ENCODE peak calls at places on chromosomes 3 and 15, in ten cellular contexts. One of them, this sample, is unnamed. For H3K9me3, the result is how much of the 10 kb centered on the place peaks cover.

GRCh38 chr3:168124791-168125190 is 29.1 kb upstream of the GOLIM4 start:
- DNase-seq in gastrocnemius medialis: no peak
- DNase-seq in uterus: no peak
- DNase-seq in Karpas-422: no peak
- DNase-seq in adipocyte: no peak
- DNase-seq in esophagus muscularis mucosa: no peak
- DNase-seq in left lung: no peak
- DNase-seq in CD4-positive, CD25-positive, alpha-beta regulatory T cell: no peak
- DNase-seq in right cardiac atrium: no peak
- DNase-seq in CD4-positive, alpha-beta memory T cell: no peak
- DNase-seq in this sample: no peak

GRCh38 chr3:17028363-17028762 is 143.6 kb downstream of the PLCL2 start:
- DNase-seq in uterus: no peak
- DNase-seq in Karpas-422: no peak
- DNase-seq in CD4-positive, alpha-beta memory T cell: no peak
- DNase-seq in left lung: no peak
- DNase-seq in esophagus muscularis mucosa: no peak
- DNase-seq in gastrocnemius medialis: no peak
- DNase-seq in adipocyte: no peak
- DNase-seq in CD4-positive, CD25-positive, alpha-beta regulatory T cell: no peak
- DNase-seq in right cardiac atrium: no peak
- DNase-seq in this sample: no peak

GRCh38 chr3:86867990-86868389 is 123.0 kb downstream of the VGLL3 start:
- DNase-seq in adipocyte: peak
- DNase-seq in CD4-positive, CD25-positive, alpha-beta regulatory T cell: no peak
- DNase-seq in right cardiac atrium: no peak
- DNase-seq in esophagus muscularis mucosa: no peak
- DNase-seq in Karpas-422: no peak
- DNase-seq in gastrocnemius medialis: no peak
- DNase-seq in CD4-positive, alpha-beta memory T cell: no peak
- DNase-seq in uterus: no peak
- DNase-seq in left lung: no peak
- DNase-seq in this sample: no peak

GRCh38 chr3:138867996-138868395 is 33.3 kb upstream of the PIK3CB start:
- DNase-seq in adipocyte: no peak
- DNase-seq in CD4-positive, CD25-positive, alpha-beta regulatory T cell: no peak
- DNase-seq in uterus: no peak
- DNase-seq in esophagus muscularis mucosa: no peak
- DNase-seq in Karpas-422: no peak
- DNase-seq in left lung: no peak
- DNase-seq in right cardiac atrium: no peak
- DNase-seq in gastrocnemius medialis: no peak
- DNase-seq in CD4-positive, alpha-beta memory T cell: no peak
- DNase-seq in this sample: no peak

GRCh38 chr15:75356539-75356938 is 9.7 kb downstream of the NEIL1 start:
- DNase-seq in Karpas-422: no peak
- DNase-seq in CD4-positive, alpha-beta memory T cell: no peak
- DNase-seq in esophagus muscularis mucosa: no peak
- DNase-seq in left lung: no peak
- DNase-seq in gastrocnemius medialis: no peak
- DNase-seq in CD4-positive, CD25-positive, alpha-beta regulatory T cell: no peak
- DNase-seq in uterus: no peak
- DNase-seq in adipocyte: no peak
- DNase-seq in right cardiac atrium: no peak
- DNase-seq in this sample: no peak

GRCh38 chr3:49703443-49703927 is 14.1 kb downstream of the RNF123 start:
- DNase-seq in gastrocnemius medialis: peak
- DNase-seq in adipocyte: peak
- DNase-seq in CD4-positive, CD25-positive, alpha-beta regulatory T cell: peak
- DNase-seq in CD4-positive, alpha-beta memory T cell: peak
- DNase-seq in right cardiac atrium: no peak
- DNase-seq in uterus: peak
- DNase-seq in esophagus muscularis mucosa: no peak
- DNase-seq in left lung: peak
- DNase-seq in Karpas-422: peak
- DNase-seq in this sample: peak

GRCh38 chr15:78302579-78302978 is 3.2 kb upstream of the SKIC8 start:
- DNase-seq in CD4-positive, alpha-beta memory T cell: no peak
- DNase-seq in uterus: no peak
- DNase-seq in left lung: no peak
- DNase-seq in esophagus muscularis mucosa: no peak
- DNase-seq in adipocyte: peak
- DNase-seq in CD4-positive, CD25-positive, alpha-beta regulatory T cell: no peak
- DNase-seq in Karpas-422: no peak
- DNase-seq in gastrocnemius medialis: no peak
- DNase-seq in right cardiac atrium: no peak
- DNase-seq in this sample: no peak

GRCh38 chr3:123733805-123734526 is 149.1 kb upstream of the HACD2 start:
- DNase-seq in gastrocnemius medialis: no peak
- DNase-seq in right cardiac atrium: no peak
- DNase-seq in uterus: no peak
- DNase-seq in left lung: no peak
- DNase-seq in Karpas-422: no peak
- DNase-seq in adipocyte: peak
- DNase-seq in CD4-positive, CD25-positive, alpha-beta regulatory T cell: no peak
- DNase-seq in CD4-positive, alpha-beta memory T cell: no peak
- DNase-seq in esophagus muscularis mucosa: no peak
- DNase-seq in this sample: no peak

GRCh38 chr3:107377151-107377550 is at the start of gene CCDC54:
- DNase-seq in CD4-positive, alpha-beta memory T cell: no peak
- DNase-seq in gastrocnemius medialis: no peak
- DNase-seq in adipocyte: peak
- DNase-seq in CD4-positive, CD25-positive, alpha-beta regulatory T cell: no peak
- DNase-seq in right cardiac atrium: no peak
- DNase-seq in left lung: no peak
- DNase-seq in Karpas-422: no peak
- DNase-seq in uterus: no peak
- DNase-seq in esophagus muscularis mucosa: no peak
- DNase-seq in this sample: no peak

GRCh38 chr15:77454956-77455355 is 34.3 kb downstream of the HMG20A start:
- DNase-seq in adipocyte: no peak
- DNase-seq in gastrocnemius medialis: no peak
- DNase-seq in Karpas-422: no peak
- DNase-seq in CD4-positive, alpha-beta memory T cell: no peak
- DNase-seq in left lung: no peak
- DNase-seq in CD4-positive, CD25-positive, alpha-beta regulatory T cell: no peak
- DNase-seq in esophagus muscularis mucosa: no peak
- DNase-seq in uterus: no peak
- DNase-seq in right cardiac atrium: no peak
- DNase-seq in this sample: no peak

GRCh38 chr3:52291508-52292181 is 4.0 kb downstream of the GLYCTK start:
- DNase-seq in esophagus muscularis mucosa: no peak
- DNase-seq in left lung: peak
- DNase-seq in right cardiac atrium: peak
- DNase-seq in CD4-positive, alpha-beta memory T cell: no peak
- DNase-seq in Karpas-422: peak
- DNase-seq in CD4-positive, CD25-positive, alpha-beta regulatory T cell: peak
- DNase-seq in gastrocnemius medialis: no peak
- DNase-seq in uterus: no peak
- DNase-seq in adipocyte: peak
- DNase-seq in this sample: no peak

GRCh38 chr3:48034000-48034516 is 17.8 kb upstream of the MAP4 start:
- DNase-seq in uterus: no peak
- DNase-seq in CD4-positive, CD25-positive, alpha-beta regulatory T cell: no peak
- DNase-seq in left lung: no peak
- DNase-seq in Karpas-422: no peak
- DNase-seq in adipocyte: peak
- DNase-seq in gastrocnemius medialis: no peak
- DNase-seq in esophagus muscularis mucosa: no peak
- DNase-seq in right cardiac atrium: no peak
- DNase-seq in CD4-positive, alpha-beta memory T cell: no peak
- DNase-seq in this sample: no peak

GRCh38 chr3:108255131-108255530 is 32.9 kb upstream of the IFT57 start:
- DNase-seq in uterus: no peak
- DNase-seq in right cardiac atrium: no peak
- DNase-seq in adipocyte: no peak
- DNase-seq in left lung: no peak
- DNase-seq in gastrocnemius medialis: no peak
- DNase-seq in CD4-positive, CD25-positive, alpha-beta regulatory T cell: no peak
- DNase-seq in CD4-positive, alpha-beta memory T cell: no peak
- DNase-seq in Karpas-422: no peak
- DNase-seq in esophagus muscularis mucosa: no peak
- DNase-seq in this sample: no peak

GRCh38 chr15:49645937-49646336 is 25.1 kb downstream of the DTWD1 start:
- DNase-seq in gastrocnemius medialis: no peak
- DNase-seq in CD4-positive, alpha-beta memory T cell: no peak
- DNase-seq in right cardiac atrium: peak
- DNase-seq in left lung: no peak
- DNase-seq in esophagus muscularis mucosa: no peak
- DNase-seq in Karpas-422: no peak
- DNase-seq in adipocyte: peak
- DNase-seq in uterus: peak
- DNase-seq in CD4-positive, CD25-positive, alpha-beta regulatory T cell: no peak
- DNase-seq in this sample: no peak

GRCh38 chr3:74500257-74500656 is 114.2 kb downstream of the CNTN3 start:
- DNase-seq in gastrocnemius medialis: no peak
- DNase-seq in esophagus muscularis mucosa: no peak
- DNase-seq in CD4-positive, CD25-positive, alpha-beta regulatory T cell: no peak
- DNase-seq in uterus: no peak
- DNase-seq in Karpas-422: no peak
- DNase-seq in left lung: no peak
- DNase-seq in right cardiac atrium: no peak
- DNase-seq in adipocyte: no peak
- DNase-seq in CD4-positive, alpha-beta memory T cell: no peak
- DNase-seq in this sample: no peak

GRCh38 chr3:61177450-61177849 is 73.8 kb downstream of the FHIT start:
- DNase-seq in CD4-positive, CD25-positive, alpha-beta regulatory T cell: no peak
- DNase-seq in CD4-positive, alpha-beta memory T cell: no peak
- DNase-seq in right cardiac atrium: no peak
- DNase-seq in gastrocnemius medialis: no peak
- DNase-seq in left lung: no peak
- DNase-seq in esophagus muscularis mucosa: no peak
- DNase-seq in uterus: no peak
- DNase-seq in Karpas-422: no peak
- DNase-seq in adipocyte: no peak
- DNase-seq in this sample: no peak

GRCh38 chr3:42755681-42756578 is 17.1 kb downstream of the CCDC13 start:
- DNase-seq in adipocyte: peak
- DNase-seq in esophagus muscularis mucosa: no peak
- DNase-seq in right cardiac atrium: no peak
- DNase-seq in CD4-positive, CD25-positive, alpha-beta regulatory T cell: no peak
- DNase-seq in gastrocnemius medialis: no peak
- DNase-seq in left lung: no peak
- DNase-seq in CD4-positive, alpha-beta memory T cell: peak
- DNase-seq in Karpas-422: peak
- DNase-seq in uterus: peak
- DNase-seq in this sample: no peak

GRCh38 chr3:72143322-72143721 is 358.4 kb upstream of the PROK2 start:
- DNase-seq in adipocyte: peak
- DNase-seq in gastrocnemius medialis: no peak
- DNase-seq in uterus: no peak
- DNase-seq in left lung: no peak
- DNase-seq in CD4-positive, CD25-positive, alpha-beta regulatory T cell: no peak
- DNase-seq in CD4-positive, alpha-beta memory T cell: no peak
- DNase-seq in esophagus muscularis mucosa: no peak
- DNase-seq in right cardiac atrium: no peak
- DNase-seq in Karpas-422: no peak
- DNase-seq in this sample: no peak

GRCh38 chr15:38893920-38894259 is 329.3 kb upstream of the RASGRP1 start:
- DNase-seq in Karpas-422: no peak
- DNase-seq in CD4-positive, CD25-positive, alpha-beta regulatory T cell: no peak
- DNase-seq in right cardiac atrium: no peak
- DNase-seq in left lung: no peak
- DNase-seq in esophagus muscularis mucosa: no peak
- DNase-seq in gastrocnemius medialis: no peak
- DNase-seq in uterus: no peak
- DNase-seq in adipocyte: no peak
- DNase-seq in CD4-positive, alpha-beta memory T cell: no peak
- DNase-seq in this sample: no peak
- H3K9me3 ChIP-seq in Karpas-422: under half
- H3K9me3 ChIP-seq in CD4-positive, CD25-positive, alpha-beta regulatory T cell: under half
- H3K9me3 ChIP-seq in right cardiac atrium: under half
- H3K9me3 ChIP-seq in left lung: under half
- H3K9me3 ChIP-seq in esophagus muscularis mucosa: under half
- H3K9me3 ChIP-seq in gastrocnemius medialis: under half
- H3K9me3 ChIP-seq in uterus: under half
- H3K9me3 ChIP-seq in adipocyte: under half
- H3K9me3 ChIP-seq in CD4-positive, alpha-beta memory T cell: under half
- H3K9me3 ChIP-seq in this sample: under half

DNA sequence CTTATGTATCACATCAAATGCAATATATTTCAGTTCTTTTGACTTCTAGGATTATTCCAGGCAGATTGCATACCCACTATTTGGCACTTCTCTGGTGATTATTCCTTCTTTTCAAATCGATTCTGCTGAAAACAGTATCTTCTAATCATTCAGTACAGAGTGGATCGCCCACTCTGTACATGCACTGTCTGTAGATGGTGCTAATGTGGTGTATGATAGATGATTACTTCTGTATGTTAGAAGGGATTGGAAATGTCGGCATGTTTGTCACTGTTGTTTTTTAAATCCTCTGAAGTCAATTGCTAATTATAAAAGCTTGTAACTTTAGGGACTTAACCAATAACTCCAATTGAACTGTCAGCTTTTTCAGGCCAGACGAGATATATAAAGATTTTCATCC is 642.5 kb downstream of the GRM7 start:
- DNase-seq in left lung: no peak
- DNase-seq in Karpas-422: no peak
- DNase-seq in esophagus muscularis mucosa: no peak
- DNase-seq in adipocyte: no peak
- DNase-seq in gastrocnemius medialis: no peak
- DNase-seq in CD4-positive, alpha-beta memory T cell: no peak
- DNase-seq in CD4-positive, CD25-positive, alpha-beta regulatory T cell: no peak
- DNase-seq in right cardiac atrium: no peak
- DNase-seq in uterus: no peak
- DNase-seq in this sample: no peak
- H3K9me3 ChIP-seq in left lung: under half
- H3K9me3 ChIP-seq in Karpas-422: under half
- H3K9me3 ChIP-seq in esophagus muscularis mucosa: under half
- H3K9me3 ChIP-seq in adipocyte: under half
- H3K9me3 ChIP-seq in gastrocnemius medialis: under half
- H3K9me3 ChIP-seq in CD4-positive, alpha-beta memory T cell: under half
- H3K9me3 ChIP-seq in CD4-positive, CD25-positive, alpha-beta regulatory T cell: under half
- H3K9me3 ChIP-seq in right cardiac atrium: under half
- H3K9me3 ChIP-seq in uterus: under half
- H3K9me3 ChIP-seq in this sample: under half

DNA sequence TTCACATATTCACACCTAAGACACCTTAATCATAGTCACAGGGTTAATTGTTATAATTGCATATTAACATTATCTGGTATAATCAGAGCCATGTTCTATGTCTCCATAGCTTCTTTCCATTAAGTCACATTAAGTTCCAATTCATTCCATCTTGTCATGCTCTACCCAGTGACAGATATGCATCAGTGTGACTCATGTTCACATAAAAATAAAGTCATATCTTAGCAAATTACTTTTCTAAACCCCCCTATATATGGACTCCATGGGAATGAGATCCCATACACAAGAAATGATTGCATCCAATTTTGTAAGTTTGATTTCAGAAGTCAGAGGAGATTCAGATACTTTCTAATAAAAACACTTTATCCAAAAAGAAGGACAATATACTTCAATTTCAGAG is 27.3 kb downstream of the THBS1 start:
- DNase-seq in gastrocnemius medialis: no peak
- DNase-seq in CD4-positive, CD25-positive, alpha-beta regulatory T cell: no peak
- DNase-seq in uterus: no peak
- DNase-seq in adipocyte: no peak
- DNase-seq in left lung: no peak
- DNase-seq in CD4-positive, alpha-beta memory T cell: no peak
- DNase-seq in esophagus muscularis mucosa: no peak
- DNase-seq in Karpas-422: no peak
- DNase-seq in right cardiac atrium: no peak
- DNase-seq in this sample: no peak
- H3K9me3 ChIP-seq in gastrocnemius medialis: under half
- H3K9me3 ChIP-seq in CD4-positive, CD25-positive, alpha-beta regulatory T cell: under half
- H3K9me3 ChIP-seq in uterus: under half
- H3K9me3 ChIP-seq in adipocyte: under half
- H3K9me3 ChIP-seq in left lung: under half
- H3K9me3 ChIP-seq in CD4-positive, alpha-beta memory T cell: under half
- H3K9me3 ChIP-seq in esophagus muscularis mucosa: under half
- H3K9me3 ChIP-seq in Karpas-422: under half
- H3K9me3 ChIP-seq in right cardiac atrium: under half
- H3K9me3 ChIP-seq in this sample: under half

GRCh38 chr3:175980731-175981130 is 1121.6 kb downstream of the NAALADL2 start:
- DNase-seq in right cardiac atrium: no peak
- DNase-seq in Karpas-422: no peak
- DNase-seq in adipocyte: peak
- DNase-seq in CD4-positive, alpha-beta memory T cell: no peak
- DNase-seq in left lung: no peak
- DNase-seq in uterus: no peak
- DNase-seq in esophagus muscularis mucosa: no peak
- DNase-seq in gastrocnemius medialis: no peak
- DNase-seq in CD4-positive, CD25-positive, alpha-beta regulatory T cell: no peak
- DNase-seq in this sample: no peak
- H3K9me3 ChIP-seq in right cardiac atrium: under half
- H3K9me3 ChIP-seq in Karpas-422: under half
- H3K9me3 ChIP-seq in adipocyte: under half
- H3K9me3 ChIP-seq in CD4-positive, alpha-beta memory T cell: under half
- H3K9me3 ChIP-seq in left lung: under half
- H3K9me3 ChIP-seq in uterus: under half
- H3K9me3 ChIP-seq in esophagus muscularis mucosa: under half
- H3K9me3 ChIP-seq in gastrocnemius medialis: under half
- H3K9me3 ChIP-seq in CD4-positive, CD25-positive, alpha-beta regulatory T cell: under half
- H3K9me3 ChIP-seq in this sample: under half